ENCODE peak calls at places on chromosomes 5 and 9, in four cellular contexts. G is NCI-H1092, A is Calu3, T is EL. H is an unnamed sample.
A peak's percentile ranks its signal among the peaks of the same experiment; 100 is the strongest.

GRCh38 chr5:149581931-149582768 is 852 bp downstream of the ARHGEF37 start:
- DNase-seq in A (no peak), T (no peak), G (peak; percentile 40), H (peak; percentile 42)

GRCh38 chr5:178489281-178489976 is 100.8 kb downstream of the COL23A1 start:
- DNase-seq in A (no peak), T (no peak), G (no peak), H (no peak)

GRCh38 chr5:129771058-129771838 is 23.4 kb downstream of the MINAR2 start:
- DNase-seq in G (no peak), T (peak; percentile 40), A (peak; percentile 81), H (peak; percentile 60)

GRCh38 chr5:71633255-71634155 is 46.4 kb downstream of the MCCC2 start:
- DNase-seq in G (no peak), T (no peak), A (no peak), H (no peak)

GRCh38 chr5:13331585-13331984 is 612.9 kb downstream of the DNAH5 start:
- DNase-seq in T (no peak), A (no peak), G (no peak), H (no peak)

GRCh38 chr5:107558951-107559350 is 111.8 kb downstream of the EFNA5 start:
- DNase-seq in G (no peak), T (no peak), A (no peak), H (no peak)

GRCh38 chr9:81650836-81651545 is 38.4 kb downstream of the TLE1 start:
- DNase-seq in T (no peak), A (no peak), G (no peak), H (no peak)

GRCh38 chr5:178114325-178115135 is 1.2 kb downstream of the N4BP3 start:
- DNase-seq in T (no peak), A (peak; percentile 37), G (no peak), H (peak; percentile 47)

GRCh38 chr9:76664120-76664519 is 100.1 kb upstream of the PCA3 start:
- DNase-seq in A (no peak), T (no peak), G (no peak), H (no peak)

GRCh38 chr5:23730023-23730422 is 222.6 kb downstream of the PRDM9 start:
- DNase-seq in G (no peak), T (no peak), A (no peak), H (no peak)

GRCh38 chr5:95022967-95023695 is 261.8 kb downstream of the MCTP1 start:
- DNase-seq in T (peak; percentile 3), G (no peak), A (no peak), H (no peak)

GRCh38 chr9:114172981-114173833 is 17.9 kb downstream of the COL27A1 start:
- DNase-seq in G (no peak), T (peak; percentile 78), A (no peak), H (peak; percentile 66)

GRCh38 chr9:78004478-78005229 is 27.0 kb downstream of the GNAQ start:
- DNase-seq in T (peak; percentile 29), G (no peak), A (peak; percentile 31), H (peak; percentile 57)

GRCh38 chr5:138065102-138065501 is 18.7 kb upstream of the WNT8A start:
- DNase-seq in G (no peak), T (no peak), A (peak; percentile 40), H (no peak)

GRCh38 chr5:78242001-78242400 is 52.5 kb downstream of the AP3B1 start:
- DNase-seq in A (no peak), G (no peak), T (no peak), H (no peak)

GRCh38 chr5:114208120-114208519 is 153.8 kb upstream of the KCNN2 start:
- DNase-seq in T (no peak), A (no peak), G (no peak), H (no peak)

GRCh38 chr5:32531885-32532520 is 53.4 kb upstream of the SUB1 start:
- DNase-seq in T (peak; percentile 65), G (no peak), A (peak; percentile 25), H (peak; percentile 80)

GRCh38 chr5:137831526-137831925 is 36.1 kb upstream of the MYOT start:
- DNase-seq in A (no peak), G (no peak), T (no peak), H (no peak)

GRCh38 chr9:136592666-136593065 is 46.8 kb upstream of the NOTCH1 start:
- DNase-seq in G (no peak), T (no peak), A (no peak), H (no peak)

GRCh38 chr9:69104830-69105527 is 69.1 kb upstream of the TJP2 start:
- DNase-seq in T (no peak), G (no peak), A (peak; percentile 79), H (peak; percentile 73)

GRCh38 chr5:171596391-171596878 is 177.0 kb downstream of the FGF18 start:
- DNase-seq in A (peak; percentile 62), G (no peak), T (peak; percentile 97), H (no peak)

GRCh38 chr5:174533771-174534221 is 190.6 kb upstream of the MSX2 start:
- DNase-seq in G (no peak), A (peak; percentile 60), T (peak; percentile 72), H (peak; percentile 91)

GRCh38 chr9:114745108-114745848 is 60.6 kb downstream of the TNFSF15 start:
- DNase-seq in T (peak; percentile 17), A (no peak), G (no peak), H (no peak)

GRCh38 chr9:93680445-93681315 is 104.3 kb downstream of the PHF2 start:
- DNase-seq in G (no peak), A (no peak), T (no peak), H (no peak)

GRCh38 chr5:77390222-77390621 is 101.9 kb downstream of the WDR41 start:
- DNase-seq in G (no peak), T (no peak), A (no peak), H (no peak)

H was measured in kidney tubule cell.